ENCODE peak calls at places on chromosome 20, in nine cellular contexts. F, G, B, Z, V, H, Y, N and K are unnamed samples.

GRCh38 chr20:13211956-13212618 is 9.0 kb upstream of the ISM1 start:
- DNase-seq in F (no peak), B (no peak), N (peak), Y (no peak), Z (no peak), H (no peak), G (no peak), V (no peak), K (no peak)

GRCh38 chr20:23622839-23623343 is 14.9 kb downstream of the CST3 start:
- DNase-seq in G (no peak), B (peak), F (peak), Z (no peak), N (peak), Y (peak), V (no peak), H (peak), K (peak)

GRCh38 chr20:23582293-23582692 is 14.0 kb upstream of the CST9L start:
- DNase-seq in F (no peak), H (no peak), N (no peak), B (no peak), V (no peak), Y (no peak), Z (no peak), G (no peak), K (no peak)

GRCh38 chr20:24465730-24466129 is 3.7 kb upstream of the SYNDIG1 start:
- DNase-seq in B (no peak), H (no peak), V (no peak), G (no peak), F (peak), Y (no peak), Z (no peak), N (peak), K (no peak)

GRCh38 chr20:59485576-59486250 is 118.6 kb upstream of the PHACTR3 start:
- DNase-seq in H (no peak), N (no peak), B (no peak), Z (no peak), G (no peak), V (no peak), Y (no peak), F (no peak), K (no peak)

GRCh38 chr20:33433465-33433864 is 10.1 kb downstream of the SNTA1 start:
- DNase-seq in Y (peak), V (no peak), F (no peak), Z (no peak), N (no peak), B (no peak), H (no peak), G (no peak), K (no peak)

GRCh38 chr20:7285918-7286556 is 518.6 kb downstream of the BMP2 start:
- DNase-seq in H (peak), V (no peak), Z (peak), G (peak), N (peak), F (peak), Y (peak), B (peak), K (peak)

GRCh38 chr20:59585714-59586404 is 18.5 kb upstream of the PHACTR3 start:
- DNase-seq in N (no peak), G (no peak), F (no peak), Z (no peak), H (no peak), Y (no peak), B (no peak), V (no peak), K (no peak)

GRCh38 chr20:8879669-8880068 is 189.2 kb upstream of the PLCB4 start:
- DNase-seq in H (no peak), B (no peak), N (no peak), V (no peak), G (no peak), Z (peak), Y (no peak), F (no peak), K (no peak)

GRCh38 chr20:35768731-35769664 is 2.8 kb upstream of the PHF20 start:
- DNase-seq in B (peak), N (peak), F (peak), G (peak), Z (peak), Y (peak), H (peak), V (peak), K (peak)

GRCh38 chr20:61120595-61121515 is 131.2 kb upstream of the CDH4 start:
- DNase-seq in G (peak), Y (no peak), V (no peak), B (no peak), H (no peak), Z (peak), N (peak), F (peak), K (no peak)

GRCh38 chr20:54203281-54203680 is 4.6 kb upstream of the PFDN4 start:
- DNase-seq in F (no peak), V (no peak), G (no peak), N (no peak), Z (no peak), B (no peak), Y (no peak), H (no peak), K (no peak)

GRCh38 chr20:57473246-57474042 is 51.5 kb downstream of the CTCFL start:
- DNase-seq in V (peak), Z (no peak), N (no peak), Y (no peak), G (peak), B (no peak), H (no peak), F (no peak), K (no peak)

GRCh38 chr20:57620274-57620990 is at the start of gene ZBP1:
- DNase-seq in N (no peak), F (no peak), V (peak), G (peak), Z (no peak), Y (peak), B (no peak), H (no peak), K (no peak)

GRCh38 chr20:10040070-10040970 is 5.5 kb downstream of the ANKEF1 start:
- DNase-seq in V (no peak), F (peak), Z (no peak), B (peak), G (no peak), H (peak), N (peak), Y (no peak), K (no peak)

GRCh38 chr20:15065794-15066193 is 728.4 kb upstream of the FLRT3 start:
- DNase-seq in B (no peak), N (no peak), V (no peak), G (no peak), H (no peak), Z (no peak), Y (no peak), F (no peak), K (peak)

GRCh38 chr20:3781153-3781910 is at the start of gene SPEF1:
- DNase-seq in Y (peak), V (peak), F (peak), B (peak), Z (peak), H (peak), G (peak), N (peak), K (peak)

GRCh38 chr20:58542411-58543095 is 27.4 kb upstream of the APCDD1L start:
- DNase-seq in Y (peak), Z (no peak), N (peak), G (peak), B (no peak), V (no peak), H (peak), F (peak), K (no peak)

GRCh38 chr20:57143173-57143572 is 123.3 kb downstream of the BMP7 start:
- DNase-seq in V (no peak), Y (no peak), G (no peak), N (no peak), F (no peak), H (no peak), Z (no peak), B (no peak), K (no peak)

GRCh38 chr20:40547492-40548129 is 141.4 kb downstream of the MAFB start:
- DNase-seq in H (no peak), Z (no peak), V (no peak), F (no peak), G (no peak), Y (no peak), B (peak), N (no peak), K (no peak)

GRCh38 chr20:23918896-23919295 is 39.3 kb upstream of the CST5 start:
- DNase-seq in Y (no peak), B (no peak), G (no peak), H (no peak), Z (no peak), N (no peak), V (no peak), F (no peak), K (no peak)

GRCh38 chr20:48630342-48631075 is 197.3 kb downstream of the PREX1 start:
- DNase-seq in B (no peak), Y (no peak), G (no peak), F (no peak), Z (peak), N (no peak), V (no peak), H (no peak), K (no peak)

GRCh38 chr20:48716086-48716485 is 111.7 kb downstream of the PREX1 start:
- DNase-seq in B (no peak), Z (no peak), H (no peak), V (no peak), F (no peak), N (no peak), G (peak), Y (no peak), K (no peak)

GRCh38 chr20:1437222-1437904 is 29.3 kb downstream of the NSFL1C start:
- DNase-seq in G (peak), N (peak), F (peak), Z (peak), Y (peak), V (peak), H (peak), B (peak), K (peak)

GRCh38 chr20:14568225-14568624 is 230.8 kb upstream of the FLRT3 start:
- DNase-seq in F (peak), Y (no peak), H (no peak), G (no peak), N (no peak), V (no peak), Z (peak), B (no peak), K (no peak)

GRCh38 chr20:53713328-53714056 is 119.9 kb upstream of the ZNF217 start:
- DNase-seq in Z (no peak), H (no peak), N (no peak), B (no peak), V (no peak), F (no peak), G (no peak), Y (no peak), K (no peak)

GRCh38 chr20:35274172-35275092 is 3.5 kb downstream of the MMP24OS start:
- DNase-seq in H (no peak), Y (no peak), N (no peak), G (no peak), F (no peak), B (no peak), Z (no peak), V (no peak), K (no peak)

GRCh38 chr20:329851-330232 is 4.5 kb downstream of the SOX12 start:
- DNase-seq in N (no peak), F (no peak), H (no peak), B (no peak), G (no peak), Z (no peak), Y (no peak), V (no peak), K (no peak)

GRCh38 chr20:53677447-53678314 is 84.0 kb upstream of the ZNF217 start:
- DNase-seq in H (no peak), B (peak), V (no peak), G (peak), F (no peak), Y (peak), Z (peak), N (no peak), K (no peak)

GRCh38 chr20:17612975-17613327 is 43.1 kb downstream of the DSTN start:
- DNase-seq in F (no peak), Z (no peak), V (no peak), B (no peak), G (no peak), N (no peak), Y (no peak), H (no peak), K (no peak)

GRCh38 chr20:24987244-24987643 is 5.3 kb downstream of the APMAP start:
- DNase-seq in N (peak), Z (no peak), B (no peak), V (no peak), Y (no peak), F (peak), H (no peak), G (peak), K (no peak)

GRCh38 chr20:39874049-39874893 is 814.8 kb downstream of the MAFB start:
- DNase-seq in B (peak), F (peak), V (peak), H (peak), Z (peak), Y (peak), G (peak), N (peak), K (peak)

GRCh38 chr20:25418779-25419178 is 11.3 kb downstream of the GINS1 start:
- DNase-seq in G (no peak), H (no peak), Z (no peak), N (peak), V (no peak), F (peak), Y (no peak), B (no peak), K (no peak)

GRCh38 chr20:3808141-3808479 is 12.0 kb downstream of the CDC25B start:
- DNase-seq in H (peak), G (no peak), N (peak), F (peak), Y (peak), V (no peak), B (peak), Z (no peak), K (peak)

GRCh38 chr20:1883986-1884385 is 11.2 kb upstream of the SIRPA start:
- DNase-seq in Y (no peak), B (no peak), F (no peak), Z (no peak), G (no peak), N (no peak), V (no peak), H (no peak), K (no peak)

GRCh38 chr20:24705486-24705885 is 236.1 kb downstream of the SYNDIG1 start:
- DNase-seq in V (no peak), G (no peak), N (no peak), F (no peak), B (no peak), Y (no peak), H (no peak), Z (no peak), K (no peak)

GRCh38 chr20:1286267-1287036 is 20.4 kb downstream of the SNPH start:
- DNase-seq in Y (no peak), Z (no peak), G (no peak), N (no peak), B (no peak), F (no peak), V (peak), H (no peak), K (no peak)

GRCh38 chr20:1489764-1490436 is 1.3 kb downstream of the SIRPB2 start:
- DNase-seq in Y (no peak), H (peak), B (peak), G (no peak), Z (no peak), F (peak), V (no peak), N (no peak), K (no peak)

GRCh38 chr20:676315-676937 is 824 bp upstream of the SCRT2 start:
- DNase-seq in B (no peak), Y (no peak), G (no peak), H (no peak), F (no peak), N (no peak), V (peak), Z (peak), K (no peak)

GRCh38 chr20:51447097-51447764 is 95.3 kb downstream of the NFATC2 start:
- DNase-seq in G (no peak), Z (peak), N (peak), V (no peak), B (peak), Y (no peak), H (peak), F (peak), K (peak)
- TF ChIP-seq CTCF in G (no peak), Z (no peak), N (no peak), V (no peak), B (no peak), Y (no peak), H (no peak), F (no peak), K (no peak)

DNA sequence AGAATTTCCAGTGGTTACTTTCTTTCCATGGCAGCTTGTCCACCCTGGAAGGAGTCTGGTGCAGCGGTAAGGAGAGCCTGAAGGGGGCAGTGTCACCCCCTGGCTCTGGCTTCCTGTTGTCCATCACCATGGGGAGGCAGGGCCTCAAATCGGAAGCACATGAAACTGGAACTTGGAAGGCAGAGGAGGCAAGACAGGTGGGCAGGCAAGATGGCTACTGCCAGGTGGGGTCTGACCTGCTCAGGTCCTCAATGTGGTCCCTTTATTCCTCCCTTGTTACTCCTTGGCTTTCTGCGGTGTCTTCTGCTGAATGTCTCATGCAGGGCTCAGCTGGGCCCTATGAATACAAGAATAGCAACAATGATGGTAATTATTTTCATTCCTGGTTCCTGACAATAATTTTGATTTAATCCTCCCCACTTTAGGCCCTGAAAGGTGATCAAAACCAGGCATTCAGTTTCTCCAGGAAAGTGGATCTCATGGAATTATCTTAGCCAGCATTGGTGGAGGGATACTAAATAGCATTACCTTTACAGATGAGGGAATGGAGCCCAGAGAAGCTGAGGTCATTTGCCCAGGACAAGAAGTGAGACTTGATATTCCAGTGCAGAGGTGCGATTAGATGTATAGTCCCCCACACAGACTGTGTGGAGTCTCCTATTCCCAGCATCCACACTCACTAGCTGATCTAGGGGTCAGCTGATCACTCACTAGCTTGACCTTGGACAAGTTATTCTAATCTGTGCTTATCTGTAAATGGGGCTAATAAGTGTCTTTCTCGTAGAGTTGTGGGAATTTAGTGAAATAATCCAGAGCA is 17.6 kb upstream of the SNAI1 start:
- DNase-seq in Y (peak), Z (peak), G (peak), V (no peak), F (no peak), H (peak), N (no peak), B (peak), K (no peak)
- TF ChIP-seq CTCF in Y (peak), Z (peak), G (peak), V (peak), F (peak), H (peak), N (peak), B (peak), K (peak)

GRCh38 chr20:19463597-19463996 is 251.2 kb downstream of the SLC24A3 start:
- DNase-seq in H (no peak), V (no peak), B (no peak), Z (no peak), F (no peak), N (no peak), Y (no peak), G (no peak), K (no peak)
- TF ChIP-seq CTCF in H (no peak), V (no peak), B (no peak), Z (no peak), F (no peak), N (no peak), Y (no peak), G (no peak), K (no peak)

GRCh38 chr20:63254536-63255384 is 497 bp upstream of the NKAIN4 start:
- DNase-seq in B (no peak), V (no peak), H (no peak), F (no peak), Z (peak), Y (no peak), G (no peak), N (no peak), K (no peak)
- TF ChIP-seq CTCF in B (no peak), V (no peak), H (no peak), F (no peak), Z (peak), Y (no peak), G (no peak), N (no peak), K (no peak)

DNA sequence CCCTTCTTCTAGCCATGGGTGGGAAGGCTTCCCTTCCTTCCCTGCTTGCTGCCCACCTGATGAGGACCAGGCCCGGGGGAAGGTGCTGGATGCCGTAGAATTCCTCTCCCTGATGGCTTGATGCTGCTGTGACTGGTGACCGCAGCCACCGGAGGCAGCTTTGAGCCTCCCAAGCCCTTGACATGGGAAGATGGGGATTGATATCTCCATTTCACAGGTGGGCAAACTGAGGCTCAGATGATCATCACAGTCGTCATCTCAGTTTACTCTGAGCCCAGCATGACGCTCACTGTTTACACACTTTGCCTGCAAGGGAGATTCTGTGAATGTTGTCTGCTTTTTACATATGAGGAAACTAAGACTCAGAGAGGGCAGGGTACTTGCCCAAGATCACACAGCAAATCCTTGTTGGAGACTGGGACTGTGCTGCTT is 43.9 kb downstream of the SRC start:
- DNase-seq in H (no peak), Y (no peak), N (no peak), F (no peak), Z (no peak), G (no peak), B (no peak), V (no peak), K (no peak)
- TF ChIP-seq CTCF in H (no peak), Y (no peak), N (no peak), F (no peak), Z (no peak), G (no peak), B (peak), V (no peak), K (no peak)

DNA sequence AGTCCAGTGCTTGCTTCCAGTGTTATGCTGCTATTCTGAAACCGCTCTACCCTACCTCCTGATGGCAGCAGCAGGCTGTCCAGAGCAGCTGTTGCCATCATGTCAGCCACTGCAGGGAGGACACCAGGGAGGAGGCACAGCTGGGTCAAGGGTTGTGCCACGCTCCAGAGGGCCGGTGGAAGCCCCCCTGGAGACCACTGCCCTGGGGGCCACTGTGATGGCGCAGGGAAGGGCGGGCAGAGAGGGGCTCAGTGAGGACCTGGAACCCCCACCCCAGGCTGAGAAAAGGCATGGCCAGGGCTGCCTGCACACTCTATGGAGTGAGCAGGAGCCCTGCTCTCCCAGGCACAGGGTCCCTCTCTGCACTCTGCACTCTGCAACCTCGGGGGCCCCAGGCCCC is 271.3 kb upstream of the BTBD3 start:
- DNase-seq in G (no peak), V (no peak), H (no peak), F (no peak), B (no peak), Y (no peak), Z (no peak), N (no peak), K (no peak)
- TF ChIP-seq CTCF in G (no peak), V (no peak), H (no peak), F (no peak), B (no peak), Y (no peak), Z (peak), N (no peak), K (no peak)

GRCh38 chr20:31560900-31561598 is 44.0 kb upstream of the ID1 start:
- DNase-seq in N (peak), H (peak), B (peak), F (peak), V (no peak), Z (no peak), G (no peak), Y (peak), K (peak)
- TF ChIP-seq CTCF in N (no peak), H (no peak), B (no peak), F (no peak), V (no peak), Z (no peak), G (no peak), Y (no peak), K (no peak)

GRCh38 chr20:45373353-45374100 is 4.6 kb downstream of the TP53TG5 start:
- DNase-seq in Y (peak), V (peak), F (peak), N (peak), Z (peak), B (peak), H (peak), G (peak), K (no peak)

GRCh38 chr20:45372646-45373352 is 5.3 kb downstream of the TP53TG5 start:
- DNase-seq in H (no peak), Y (no peak), B (peak), G (no peak), N (no peak), Z (peak), V (peak), F (no peak), K (no peak)

GRCh38 chr20:45372241-45372640 is 5.9 kb downstream of the TP53TG5 start:
- DNase-seq in H (no peak), Y (no peak), N (no peak), B (no peak), F (no peak), Z (no peak), G (no peak), V (peak), K (no peak)

GRCh38 chr20:45374966-45375365 is 3.2 kb downstream of the TP53TG5 start:
- DNase-seq in H (no peak), G (no peak), V (peak), N (no peak), F (no peak), B (no peak), Y (no peak), Z (no peak), K (no peak)

GRCh38 chr20:45374101-45374467 is 4.0 kb downstream of the TP53TG5 start:
- DNase-seq in N (no peak), B (no peak), V (no peak), G (no peak), F (no peak), Y (no peak), Z (no peak), H (no peak), K (no peak)
- TF ChIP-seq CTCF in N (no peak), B (no peak), V (peak), G (peak), F (no peak), Y (no peak), Z (no peak), H (peak), K (no peak)